ENCODE peak calls at places on chromosome 20, in seven cellular contexts. U is A549, N is cardiac fibroblast, I is hypothalamus, O is dorsolateral prefrontal cortex, Y is T-helper 2 cell, H is SW480. F is an unnamed sample.

GRCh38 chr20:39960522-39961420 is 728.3 kb downstream of the MAFB start:
- DNase-seq in U (no peak), N (no peak), I (no peak), O (no peak), Y (no peak), H (no peak), F (peak; percentile 42)

GRCh38 chr20:23588434-23589403 is 17.0 kb downstream of the CST9 start:
- DNase-seq in U (no peak), N (no peak), I (no peak), O (no peak), Y (no peak), H (peak; percentile 18), F (no peak)

GRCh38 chr20:346640-347316 is at the start of gene NRSN2:
- DNase-seq in U (peak; percentile 77), N (peak; percentile 55), I (peak; percentile 38), O (peak; percentile 75), Y (peak; percentile 27), H (peak; percentile 68), F (peak; percentile 66)

GRCh38 chr20:3875378-3875974 is 13.7 kb upstream of the PANK2 start:
- DNase-seq in U (no peak), N (no peak), I (no peak), O (no peak), Y (no peak), H (no peak), F (no peak)

GRCh38 chr20:44598413-44599290 is 16.3 kb downstream of the PKIG start:
- DNase-seq in U (no peak), N (peak; percentile 36), I (no peak), O (no peak), Y (peak; percentile 23), H (no peak), F (no peak)

GRCh38 chr20:38219006-38219950 is 41.3 kb downstream of the KIAA1755 start:
- DNase-seq in U (no peak), N (no peak), I (no peak), O (no peak), Y (no peak), H (no peak), F (no peak)

GRCh38 chr20:43728686-43729255 is 2.0 kb upstream of the GTSF1L start:
- DNase-seq in U (no peak), N (no peak), I (no peak), O (no peak), Y (peak; percentile 43), H (no peak), F (no peak)

GRCh38 chr20:61537721-61538480 is 285.8 kb downstream of the CDH4 start:
- DNase-seq in U (no peak), N (no peak), I (no peak), O (no peak), Y (no peak), H (no peak), F (no peak)

GRCh38 chr20:59495894-59496510 is 108.3 kb upstream of the PHACTR3 start:
- DNase-seq in U (peak; percentile 67), N (peak; percentile 71), I (peak; percentile 26), O (peak; percentile 78), Y (peak; percentile 55), H (peak; percentile 82), F (peak; percentile 44)

GRCh38 chr20:46823271-46823747 is 71.3 kb upstream of the EYA2 start:
- DNase-seq in U (no peak), N (no peak), I (no peak), O (no peak), Y (no peak), H (no peak), F (no peak)

GRCh38 chr20:38073307-38074010 is 39.9 kb downstream of the RPRD1B start:
- DNase-seq in U (peak; percentile 22), N (peak; percentile 98), I (no peak), O (peak; percentile 11), Y (peak; percentile 34), H (peak; percentile 64), F (peak; percentile 97)

GRCh38 chr20:36644713-36645109 is 1.3 kb downstream of the SLA2 start:
- DNase-seq in U (no peak), N (no peak), I (no peak), O (no peak), Y (peak; percentile 61), H (no peak), F (no peak)

GRCh38 chr20:24164360-24164759 is 175.8 kb upstream of the GGTLC1 start:
- DNase-seq in U (peak; percentile 19), N (no peak), I (no peak), O (no peak), Y (peak; percentile 20), H (peak; percentile 39), F (no peak)

GRCh38 chr20:64152906-64153305 is 11.3 kb upstream of the MYT1 start:
- DNase-seq in U (no peak), N (no peak), I (no peak), O (no peak), Y (no peak), H (no peak), F (no peak)

GRCh38 chr20:41004561-41005360 is 23.9 kb upstream of the TOP1 start:
- DNase-seq in U (no peak), N (peak; percentile 41), I (no peak), O (no peak), Y (no peak), H (no peak), F (peak; percentile 91)

GRCh38 chr20:62412194-62413024 is 5.3 kb upstream of the CABLES2 start:
- DNase-seq in U (no peak), N (no peak), I (no peak), O (no peak), Y (no peak), H (peak; percentile 85), F (no peak)

GRCh38 chr20:3431109-3431508 is 23.6 kb upstream of the DNAAF9 start:
- DNase-seq in U (no peak), N (no peak), I (no peak), O (no peak), Y (no peak), H (no peak), F (no peak)

GRCh38 chr20:723756-724155 is 44.5 kb downstream of the SLC52A3 start:
- DNase-seq in U (no peak), N (no peak), I (no peak), O (peak; percentile 95), Y (no peak), H (no peak), F (no peak)

GRCh38 chr20:35284267-35284991 is at the start of gene EIF6:
- DNase-seq in U (peak; percentile 91), N (peak; percentile 89), I (peak; percentile 64), O (peak; percentile 89), Y (peak; percentile 85), H (peak; percentile 97), F (peak; percentile 91)

GRCh38 chr20:56802805-56803204 is 173.7 kb downstream of the TFAP2C start:
- DNase-seq in U (no peak), N (no peak), I (no peak), O (no peak), Y (no peak), H (no peak), F (no peak)

GRCh38 chr20:22684072-22684762 is 99.8 kb upstream of the FOXA2 start:
- DNase-seq in U (peak; percentile 85), N (peak; percentile 84), I (no peak), O (peak; percentile 61), Y (peak; percentile 24), H (peak; percentile 81), F (peak; percentile 64)

GRCh38 chr20:1876975-1877603 is 18.1 kb upstream of the SIRPA start:
- DNase-seq in U (peak; percentile 73), N (no peak), I (no peak), O (no peak), Y (peak; percentile 76), H (peak; percentile 36), F (no peak)

GRCh38 chr20:57663241-57663640 is 43.0 kb upstream of the ZBP1 start:
- DNase-seq in U (no peak), N (no peak), I (no peak), O (no peak), Y (no peak), H (no peak), F (no peak)

GRCh38 chr20:50146732-50147662 is 6.5 kb downstream of the PEDS1 start:
- DNase-seq in U (no peak), N (peak; percentile 55), I (no peak), O (no peak), Y (peak; percentile 94), H (peak; percentile 83), F (peak; percentile 46)

GRCh38 chr20:15498926-15499325 is 1074.3 kb downstream of the KIF16B start:
- DNase-seq in U (no peak), N (no peak), I (no peak), O (no peak), Y (no peak), H (no peak), F (no peak)

F was measured in LHCN-M2.